ENCODE peak calls at places on chromosome 10, in five cellular contexts. K is HL-60, S is cardiac muscle cell, C is heart left ventricle, P is AG04450. I is an unnamed sample.

GRCh38 chr10:93160829-93161228 is 87.1 kb downstream of the CYP26A1 start:
- DNase-seq in S (peak; percentile 86), P (no peak), K (no peak), C (peak; percentile 25), I (no peak)

GRCh38 chr10:114322344-114322743 is 82.0 kb downstream of the AFAP1L2 start:
- DNase-seq in C (no peak), K (no peak), P (no peak), S (peak; percentile 44), I (no peak)

GRCh38 chr10:30581779-30582380 is 47.7 kb downstream of the LYZL2 start:
- DNase-seq in S (peak; percentile 74), P (peak; percentile 30), C (no peak), K (peak; percentile 25), I (no peak)

GRCh38 chr10:85655394-85655793 is 711.2 kb downstream of the GRID1 start:
- DNase-seq in P (no peak), S (no peak), K (no peak), C (no peak), I (no peak)

GRCh38 chr10:131621784-131622624 is 278.8 kb upstream of the PPP2R2D start:
- DNase-seq in P (no peak), S (no peak), K (no peak), C (no peak), I (no peak)

GRCh38 chr10:118925404-118925803 is 104.1 kb upstream of the NANOS1 start:
- DNase-seq in C (no peak), P (no peak), S (no peak), K (no peak), I (no peak)

GRCh38 chr10:132354356-132355094 is 22.5 kb downstream of the LRRC27 start:
- DNase-seq in K (no peak), S (no peak), C (no peak), P (no peak), I (no peak)

GRCh38 chr10:32237644-32238345 is 109.2 kb downstream of the EPC1 start:
- DNase-seq in S (peak; percentile 23), P (peak; percentile 21), C (no peak), K (no peak), I (no peak)

GRCh38 chr10:94777886-94778458 is 15.5 kb downstream of the CYP2C19 start:
- DNase-seq in C (no peak), K (no peak), P (no peak), S (no peak), I (no peak)

GRCh38 chr10:90935581-90936292 is 14.8 kb upstream of the ANKRD1 start:
- DNase-seq in C (no peak), K (no peak), S (no peak), P (no peak), I (no peak)

GRCh38 chr10:100814751-100815474 is 69.5 kb downstream of the PAX2 start:
- DNase-seq in P (no peak), C (no peak), S (no peak), K (no peak), I (no peak)

GRCh38 chr10:93813507-93814465 is 56.0 kb downstream of the LGI1 start:
- DNase-seq in P (no peak), S (peak; percentile 48), C (peak; percentile 26), K (peak; percentile 69), I (no peak)

GRCh38 chr10:132849546-132850031 is 63.6 kb upstream of the NKX6-2 start:
- DNase-seq in C (peak; percentile 15), K (no peak), S (no peak), P (no peak), I (no peak)

GRCh38 chr10:86944031-86944419 is 13.4 kb downstream of the MMRN2 start:
- DNase-seq in C (no peak), K (no peak), S (no peak), P (no peak), I (no peak)

GRCh38 chr10:126502481-126502880 is 114.2 kb upstream of the ADAM12 start:
- DNase-seq in S (peak; percentile 6), K (no peak), C (no peak), P (no peak), I (no peak)

GRCh38 chr10:106765355-106765754 is 399.2 kb downstream of the SORCS1 start:
- DNase-seq in S (no peak), P (no peak), C (no peak), K (no peak), I (no peak)

GRCh38 chr10:117960345-117960744 is 86.4 kb downstream of the RAB11FIP2 start:
- DNase-seq in K (no peak), C (no peak), S (no peak), P (no peak), I (no peak)

GRCh38 chr10:92573798-92574544 is at the start of gene IDE:
- DNase-seq in S (peak; percentile 91), C (peak; percentile 91), P (peak; percentile 66), K (peak; percentile 91), I (no peak)

GRCh38 chr10:46544989-46545791 is 11.3 kb downstream of the GPRIN2 start:
- DNase-seq in P (no peak), K (peak; percentile 34), S (peak; percentile 39), C (no peak), I (no peak)

GRCh38 chr10:49471532-49471931 is 67.4 kb downstream of the ERCC6 start:
- DNase-seq in S (no peak), K (no peak), P (no peak), C (no peak), I (no peak)

GRCh38 chr10:29473087-29473356 is 161.7 kb downstream of the SVIL start:
- DNase-seq in P (no peak), K (no peak), C (peak; percentile 39), S (no peak), I (no peak)

GRCh38 chr10:15137636-15138035 is 30.9 kb downstream of the NMT2 start:
- DNase-seq in K (no peak), C (no peak), S (peak; percentile 36), P (no peak), I (no peak)

GRCh38 chr10:5860039-5860438 is 29.7 kb downstream of the ANKRD16 start:
- DNase-seq in K (no peak), C (no peak), S (no peak), P (no peak), I (no peak)
- H3K27ac ChIP-seq in K (no peak overlapping the region), C (no peak overlapping the region), S (peak overlapping the region; percentile 76), P (no peak overlapping the region), I (no peak overlapping the region)

GRCh38 chr10:130477360-130477759 is 341.2 kb downstream of the GLRX3 start:
- DNase-seq in C (no peak), K (no peak), P (no peak), S (no peak), I (no peak)
- H3K27ac ChIP-seq in C (no peak overlapping the region), K (no peak overlapping the region), P (no peak overlapping the region), S (no peak overlapping the region), I (no peak overlapping the region)

GRCh38 chr10:13628661-13629060 is 41.9 kb downstream of the PRPF18 start:
- DNase-seq in C (no peak), P (no peak), S (no peak), K (no peak), I (no peak)
- H3K27ac ChIP-seq in C (no peak overlapping the region), P (no peak overlapping the region), S (no peak overlapping the region), K (no peak overlapping the region), I (no peak overlapping the region)

GRCh38 chr10:72219229-72219814 is 3.2 kb upstream of the ASCC1 start:
- DNase-seq in K (no peak), S (no peak), C (no peak), P (no peak), I (no peak)

GRCh38 chr10:72220637-72221036 is 4.6 kb upstream of the ASCC1 start:
- DNase-seq in K (no peak), C (no peak), S (no peak), P (no peak), I (no peak)

GRCh38 chr10:72215611-72216549 is at the start of the genes ANAPC16 and ASCC1:
- DNase-seq in S (peak; percentile 95), C (peak; percentile 93), K (peak; percentile 89), P (peak; percentile 80), I (peak; percentile 34)

GRCh38 chr10:72218756-72219155 is 2.7 kb upstream of the ASCC1 start:
- DNase-seq in S (no peak), C (no peak), K (no peak), P (no peak), I (no peak)

DNA sequence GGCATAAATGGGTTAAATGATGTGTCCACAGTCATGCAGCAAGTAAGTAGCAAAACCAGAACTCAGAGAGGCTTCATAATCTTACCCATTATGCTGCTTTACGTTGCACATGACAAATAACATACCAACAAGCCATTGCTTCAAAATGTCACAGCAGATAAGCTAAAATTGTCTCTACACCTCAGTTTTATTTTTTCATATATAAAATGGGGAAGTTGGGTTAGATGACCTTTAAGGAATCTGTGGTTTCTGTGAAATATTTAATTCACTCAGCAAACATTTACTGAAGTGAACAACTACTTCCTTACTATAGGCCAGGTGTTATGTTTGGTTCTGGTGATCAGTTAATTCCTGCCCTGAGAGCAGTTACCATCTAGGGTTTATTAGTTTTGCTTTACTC is 2.3 kb upstream of the ASCC1 start:
- DNase-seq in C (no peak), S (no peak), P (no peak), K (no peak), I (no peak)
- H3K27ac ChIP-seq in C (peak overlapping the region; percentile 97), S (peak overlapping the region; percentile 36), P (no peak overlapping the region), K (peak overlapping the region; percentile 53), I (no peak overlapping the region)

GRCh38 chr10:62130948-62131347 is 137.7 kb downstream of the RTKN2 start:
- DNase-seq in K (no peak), C (peak; percentile 35), S (peak; percentile 91), P (peak; percentile 91), I (no peak)

GRCh38 chr10:62136931-62137330 is 131.7 kb downstream of the RTKN2 start:
- DNase-seq in S (no peak), P (peak; percentile 44), C (no peak), K (no peak), I (no peak)

GRCh38 chr10:62127975-62128374 is 140.7 kb downstream of the RTKN2 start:
- DNase-seq in P (no peak), K (no peak), S (no peak), C (no peak), I (no peak)

GRCh38 chr10:62133618-62134017 is 135.0 kb downstream of the RTKN2 start:
- DNase-seq in K (no peak), S (no peak), P (no peak), C (no peak), I (no peak)

DNA sequence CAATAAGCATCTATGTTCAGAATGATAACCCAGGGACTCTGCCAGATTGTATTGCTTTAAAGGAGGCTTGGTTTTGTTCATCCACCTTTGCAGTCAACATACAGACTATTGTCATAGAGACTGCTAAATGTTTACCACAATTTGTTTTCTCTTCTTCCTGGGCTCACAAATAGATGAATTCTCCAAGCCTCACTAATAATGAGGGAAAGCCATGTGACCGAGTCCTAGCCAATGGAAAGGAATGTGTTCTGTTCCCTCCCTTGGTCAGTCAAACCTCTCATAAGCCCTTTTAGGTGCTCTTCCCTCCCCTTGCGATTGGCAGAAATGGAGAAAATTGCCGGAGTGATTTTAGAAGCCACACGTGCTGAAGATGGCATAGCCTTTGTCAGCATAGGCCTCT is 136.9 kb downstream of the RTKN2 start:
- DNase-seq in P (no peak), S (no peak), C (no peak), K (no peak), I (no peak)
- H3K27ac ChIP-seq in P (peak overlapping the region; percentile 74), S (no peak overlapping the region), C (peak overlapping the region; percentile 74), K (no peak overlapping the region), I (no peak overlapping the region)

DNA sequence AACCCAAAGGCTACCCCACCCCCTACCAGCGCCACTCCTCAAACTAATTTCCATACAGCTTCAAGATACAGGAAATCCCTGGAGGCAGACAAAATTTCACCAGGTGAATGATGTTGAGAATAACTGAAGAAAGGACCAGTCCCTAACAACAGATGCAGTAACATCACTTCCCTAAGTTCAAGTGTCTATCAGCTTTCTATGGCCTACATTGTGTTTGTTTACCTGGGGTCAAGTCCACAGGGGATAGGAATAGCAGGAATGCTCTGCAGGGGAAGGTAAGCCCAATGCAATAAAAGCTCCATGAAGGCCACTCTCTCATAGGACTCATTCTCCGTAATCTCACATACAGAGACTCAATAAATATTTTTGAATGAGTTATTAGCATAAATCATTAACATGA is 26.9 kb downstream of the FAM13C start:
- DNase-seq in C (no peak), K (no peak), P (no peak), S (no peak), I (no peak)
- H3K27ac ChIP-seq in C (no peak overlapping the region), K (no peak overlapping the region), P (no peak overlapping the region), S (peak overlapping the region; percentile 72), I (no peak overlapping the region)

I was measured in SK-N-MC.